ENCODE peak calls at places on chromosomes 13 and 19, in six cellular contexts. W, V, I, D, R and S are unnamed samples. For H3K4me1, the result is how much of the 10 kb centered on the place peaks cover.

GRCh38 chr19:3672993-3673392 is 27.3 kb downstream of the PIP5K1C start:
- DNase-seq in W (no peak), V (no peak), I (no peak), D (no peak), R (no peak), S (no peak)

GRCh38 chr13:87671824-87672603 is 843 bp downstream of the SLITRK5 start:
- DNase-seq in W (peak), V (no peak), I (no peak), D (no peak), R (no peak), S (no peak)

GRCh38 chr19:2302319-2303208 is 5.4 kb downstream of the LINGO3 start:
- DNase-seq in W (peak), V (peak), I (no peak), D (no peak), R (no peak), S (no peak)

GRCh38 chr13:21402586-21403307 is 56.4 kb downstream of the ZDHHC20 start:
- DNase-seq in W (no peak), V (no peak), I (peak), D (no peak), R (no peak), S (no peak)

GRCh38 chr19:39405261-39405912 is 1.3 kb upstream of the ZFP36 start:
- DNase-seq in W (no peak), V (no peak), I (peak), D (peak), R (no peak), S (peak)

GRCh38 chr19:29687244-29687896 is 22.1 kb downstream of the PLEKHF1 start:
- DNase-seq in W (peak), V (no peak), I (no peak), D (no peak), R (no peak), S (no peak)

GRCh38 chr19:29724102-29724641 is 9.1 kb upstream of the C19orf12 start:
- DNase-seq in W (no peak), V (no peak), I (no peak), D (no peak), R (no peak), S (no peak)

GRCh38 chr13:97116754-97117153 is 105.4 kb upstream of the MBNL2 start:
- DNase-seq in W (no peak), V (no peak), I (peak), D (no peak), R (no peak), S (no peak)

GRCh38 chr19:56839665-56840451 is 668 bp downstream of the PEG3 start:
- DNase-seq in W (peak), V (peak), I (no peak), D (no peak), R (peak), S (peak)

GRCh38 chr19:35793381-35794165 is 18.2 kb downstream of the ARHGAP33 start:
- DNase-seq in W (no peak), V (no peak), I (no peak), D (no peak), R (no peak), S (no peak)

GRCh38 chr13:46949211-46949610 is 52.4 kb upstream of the HTR2A start:
- DNase-seq in W (no peak), V (no peak), I (no peak), D (no peak), R (no peak), S (no peak)

GRCh38 chr13:109402976-109403375 is 383.4 kb downstream of the IRS2 start:
- DNase-seq in W (no peak), V (no peak), I (no peak), D (no peak), R (no peak), S (no peak)

GRCh38 chr19:53102186-53102585 is 1.0 kb downstream of the ZNF160 start:
- DNase-seq in W (no peak), V (no peak), I (no peak), D (no peak), R (no peak), S (no peak)

GRCh38 chr19:38662508-38663155 is 15.2 kb downstream of the ACTN4 start:
- DNase-seq in W (no peak), V (no peak), I (no peak), D (no peak), R (no peak), S (no peak)

GRCh38 chr13:43374621-43375020 is 351.2 kb downstream of the DNAJC15 start:
- DNase-seq in W (no peak), V (no peak), I (no peak), D (no peak), R (no peak), S (no peak)

GRCh38 chr13:20848944-20849343 is 53.6 kb downstream of the XPO4 start:
- DNase-seq in W (no peak), V (no peak), I (no peak), D (no peak), R (no peak), S (no peak)

GRCh38 chr19:54297759-54298305 is 15.1 kb downstream of the LILRA5 start:
- DNase-seq in W (no peak), V (no peak), I (no peak), D (no peak), R (no peak), S (peak)

GRCh38 chr19:35899547-35900214 is 659 bp downstream of the NFKBID start:
- DNase-seq in W (peak), V (peak), I (peak), D (peak), R (peak), S (peak)

GRCh38 chr19:41521860-41522555 is 54.0 kb upstream of the CEACAM21 start:
- DNase-seq in W (peak), V (no peak), I (no peak), D (no peak), R (no peak), S (no peak)

GRCh38 chr19:52120286-52120685 is 19.5 kb downstream of the ZNF616 start:
- DNase-seq in W (no peak), V (no peak), I (no peak), D (no peak), R (no peak), S (no peak)

GRCh38 chr13:101917833-101918755 is 465.6 kb downstream of the ITGBL1 start:
- DNase-seq in W (no peak), V (no peak), I (no peak), D (no peak), R (no peak), S (no peak)

GRCh38 chr19:12133069-12133468 is 7.1 kb downstream of the ZNF20 start:
- DNase-seq in W (no peak), V (no peak), I (no peak), D (no peak), R (no peak), S (no peak)

GRCh38 chr19:44750713-44751112 is 2.2 kb downstream of the BCL3 start:
- DNase-seq in W (no peak), V (no peak), I (no peak), D (no peak), R (no peak), S (no peak)
- H3K4me1 ChIP-seq in W (under half), V (under half), I (half or more), D (under half), R (under half), S (half or more)

GRCh38 chr13:81018936-81019335 is 678.0 kb upstream of the SPRY2 start:
- DNase-seq in W (no peak), V (no peak), I (no peak), D (no peak), R (no peak), S (no peak)
- TF ChIP-seq CTCF in W (no peak), V (no peak), I (no peak), D (no peak), R (no peak), S (no peak)

DNA sequence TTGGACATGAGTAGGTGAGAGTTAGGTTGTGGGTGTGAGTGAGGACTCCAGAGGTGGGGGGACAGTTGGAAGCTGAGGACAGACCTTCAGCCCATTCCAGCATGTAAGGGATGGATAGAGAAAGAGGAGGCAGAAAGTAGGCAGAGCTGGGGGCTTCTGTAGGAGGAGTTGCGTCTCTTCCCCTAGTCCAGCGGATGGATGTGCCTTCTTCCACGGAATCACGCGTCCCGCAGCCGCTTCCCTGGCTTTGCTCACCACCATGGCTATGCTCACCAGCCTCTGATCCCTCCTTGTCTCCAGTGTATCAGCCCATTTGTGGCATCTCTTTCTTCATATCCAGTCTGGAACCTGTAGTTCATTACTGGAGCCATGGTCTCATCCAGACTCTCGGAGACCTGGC is 5.6 kb downstream of the UBAC2 start:
- DNase-seq in W (no peak), V (no peak), I (peak), D (no peak), R (no peak), S (no peak)
- H3K4me3 ChIP-seq in W (no peak), V (no peak), I (no peak), D (no peak), R (no peak), S (no peak)

GRCh38 chr19:5137114-5137513 is 168.2 kb downstream of the KDM4B start:
- DNase-seq in W (no peak), V (no peak), I (no peak), D (no peak), R (no peak), S (no peak)
- H3K4me1 ChIP-seq in W (under half), V (under half), I (under half), D (under half), R (under half), S (under half)

GRCh38 chr13:31699650-31700049 is 39.7 kb upstream of the RXFP2 start:
- DNase-seq in W (no peak), V (no peak), I (no peak), D (no peak), R (no peak), S (no peak)
- TF ChIP-seq CTCF in W (no peak), V (no peak), I (no peak), D (no peak), R (peak), S (no peak)

GRCh38 chr13:37695200-37695599 is 96.6 kb upstream of the POSTN start:
- DNase-seq in W (no peak), V (no peak), I (no peak), D (no peak), R (no peak), S (no peak)

GRCh38 chr13:37701972-37702371 is 103.4 kb upstream of the POSTN start:
- DNase-seq in W (no peak), V (no peak), I (no peak), D (no peak), R (no peak), S (no peak)

GRCh38 chr13:37706041-37706440 is 107.5 kb upstream of the POSTN start:
- DNase-seq in W (no peak), V (no peak), I (no peak), D (no peak), R (no peak), S (no peak)

GRCh38 chr13:37701306-37701705 is 102.7 kb upstream of the POSTN start:
- DNase-seq in W (no peak), V (no peak), I (no peak), D (no peak), R (no peak), S (no peak)

GRCh38 chr13:37700887-37701286 is 102.3 kb upstream of the POSTN start:
- DNase-seq in W (no peak), V (no peak), I (no peak), D (no peak), R (no peak), S (no peak)
- H3K4me3 ChIP-seq in W (no peak), V (no peak), I (no peak), D (no peak), R (no peak), S (no peak)

GRCh38 chr13:113862766-113863510 is 938 bp downstream of the GAS6 start:
- DNase-seq in W (peak), V (no peak), I (no peak), D (peak), R (peak), S (no peak)
- H3K4me1 ChIP-seq in W (under half), V (under half), I (under half), D (under half), R (under half), S (under half)

DNA sequence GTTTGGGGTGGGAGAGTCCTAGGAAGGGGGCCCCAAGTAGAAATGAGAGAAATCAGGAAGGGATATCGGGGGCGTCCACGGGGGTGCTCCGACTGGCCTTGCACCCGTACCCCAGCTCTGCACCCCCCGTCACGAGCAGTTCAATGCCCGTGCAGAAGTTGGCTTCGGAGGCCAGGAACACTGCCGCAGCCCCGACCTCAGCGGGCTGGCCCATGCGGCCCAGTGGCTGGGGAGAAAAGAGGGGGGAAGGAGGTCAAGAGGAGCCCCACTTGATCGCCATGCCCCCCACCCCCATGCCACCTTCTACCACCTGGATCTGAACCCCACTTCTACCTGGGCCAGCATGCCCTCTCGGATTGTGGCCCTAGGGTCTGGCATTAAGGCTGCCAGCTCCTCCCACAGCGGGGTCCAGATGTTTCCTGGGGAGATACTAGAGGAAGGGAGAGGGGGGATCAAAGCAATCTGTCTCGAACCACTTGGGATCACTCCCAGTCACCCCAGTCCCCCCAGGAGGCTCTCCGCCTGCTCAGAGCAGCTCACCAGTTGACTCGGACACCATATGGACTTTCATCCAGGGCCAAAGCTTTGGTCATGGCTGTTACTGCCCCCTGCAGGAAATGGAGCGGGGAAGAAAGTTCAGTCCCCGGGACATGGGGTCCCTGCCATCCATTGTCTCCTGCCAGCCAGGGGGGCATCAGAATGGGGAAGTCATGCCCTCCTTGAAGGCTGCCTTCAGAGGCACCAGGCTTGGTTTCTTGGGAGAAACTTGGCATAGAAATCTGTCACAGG is 2.5 kb upstream of the BCAT2 start:
- DNase-seq in W (peak), V (no peak), I (no peak), D (no peak), R (no peak), S (no peak)
- TF ChIP-seq CTCF in W (no peak), V (peak), I (peak), D (peak), R (no peak), S (no peak)

GRCh38 chr13:34970961-34971360 is 28.9 kb downstream of the NBEA start:
- DNase-seq in W (no peak), V (no peak), I (no peak), D (no peak), R (no peak), S (no peak)
- H3K4me3 ChIP-seq in W (no peak), V (no peak), I (no peak), D (no peak), R (no peak), S (no peak)